ENCODE peak calls at places on chromosome 21, in six cellular contexts. R is CD4-positive, alpha-beta T cell; V is HCT116; K is CD4-positive, CD25-positive, alpha-beta regulatory T cell; J is right lobe of liver; W is RWPE1. B is an unnamed sample.

GRCh38 chr21:34110594-34111202 is 37.3 kb downstream of the MRPS6 start:
- DNase-seq in J (no peak), K (no peak), R (no peak), V (no peak), W (no peak), B (no peak)

GRCh38 chr21:17848228-17848627 is 29.1 kb upstream of the C21orf91 start:
- DNase-seq in R (no peak), K (no peak), W (peak), J (no peak), V (no peak), B (peak)

GRCh38 chr21:25343774-25344545 is 263.3 kb downstream of the MRPL39 start:
- DNase-seq in W (no peak), R (no peak), J (no peak), K (no peak), V (no peak), B (no peak)

GRCh38 chr21:45164838-45165237 is 90.5 kb downstream of the ADARB1 start:
- DNase-seq in V (no peak), W (no peak), R (no peak), J (peak), K (no peak), B (no peak)

GRCh38 chr21:45460611-45461368 is 55.8 kb downstream of the COL18A1 start:
- DNase-seq in V (no peak), J (no peak), R (no peak), K (no peak), W (no peak), B (no peak)

GRCh38 chr21:45939521-45940045 is 42.0 kb upstream of the COL6A1 start:
- DNase-seq in J (no peak), V (no peak), W (no peak), R (no peak), K (no peak), B (no peak)

GRCh38 chr21:45432575-45433255 is 27.8 kb downstream of the COL18A1 start:
- DNase-seq in J (no peak), V (no peak), K (no peak), W (no peak), R (no peak), B (no peak)

GRCh38 chr21:31945116-31945515 is 72.3 kb downstream of the HUNK start:
- DNase-seq in K (no peak), J (no peak), R (no peak), W (no peak), V (no peak), B (no peak)

GRCh38 chr21:29102791-29103257 is 27.6 kb upstream of the MAP3K7CL start:
- DNase-seq in J (no peak), R (no peak), V (no peak), W (no peak), K (no peak), B (no peak)

GRCh38 chr21:17387030-17387617 is 125.7 kb upstream of the CXADR start:
- DNase-seq in R (peak), J (no peak), K (peak), V (peak), W (peak), B (no peak)

GRCh38 chr21:45050786-45051489 is 23.4 kb upstream of the ADARB1 start:
- DNase-seq in W (no peak), K (no peak), R (no peak), J (no peak), V (no peak), B (no peak)

GRCh38 chr21:26425576-26425975 is 147.5 kb downstream of the CYYR1 start:
- DNase-seq in V (no peak), R (no peak), J (no peak), K (no peak), W (no peak), B (no peak)

GRCh38 chr21:31354604-31355443 is 10.8 kb upstream of the TIAM1 start:
- DNase-seq in W (peak), R (peak), V (peak), J (no peak), K (peak), B (no peak)

GRCh38 chr21:44441041-44441400 is 14.3 kb upstream of the LRRC3 start:
- DNase-seq in R (no peak), W (no peak), V (no peak), J (no peak), K (no peak), B (no peak)

DNA sequence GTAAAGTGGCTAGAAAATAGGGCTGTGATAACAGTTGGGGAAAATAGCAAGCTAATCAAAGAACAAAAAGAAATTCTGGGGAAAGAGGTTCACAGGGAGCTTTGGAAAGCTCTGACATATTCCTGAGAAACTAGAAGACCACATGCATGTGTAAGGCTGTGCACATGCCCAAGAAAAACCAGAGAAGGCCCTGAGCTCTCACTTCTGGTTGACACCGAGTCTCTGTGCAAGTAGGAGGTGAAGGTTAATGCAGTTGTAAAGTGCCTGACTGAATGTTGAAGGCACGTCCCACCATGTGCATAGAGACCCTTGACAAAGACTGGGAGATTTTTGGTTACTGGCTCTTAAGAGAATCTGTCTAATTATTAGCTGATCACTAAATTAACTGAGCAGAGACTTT is 261.0 kb downstream of the DYRK1A start:
- DNase-seq in J (no peak), V (no peak), R (no peak), W (no peak), K (no peak), B (no peak)
- H3K27ac ChIP-seq in J (no peak), V (no peak), R (no peak), W (no peak), K (no peak), B (no peak)

DNA sequence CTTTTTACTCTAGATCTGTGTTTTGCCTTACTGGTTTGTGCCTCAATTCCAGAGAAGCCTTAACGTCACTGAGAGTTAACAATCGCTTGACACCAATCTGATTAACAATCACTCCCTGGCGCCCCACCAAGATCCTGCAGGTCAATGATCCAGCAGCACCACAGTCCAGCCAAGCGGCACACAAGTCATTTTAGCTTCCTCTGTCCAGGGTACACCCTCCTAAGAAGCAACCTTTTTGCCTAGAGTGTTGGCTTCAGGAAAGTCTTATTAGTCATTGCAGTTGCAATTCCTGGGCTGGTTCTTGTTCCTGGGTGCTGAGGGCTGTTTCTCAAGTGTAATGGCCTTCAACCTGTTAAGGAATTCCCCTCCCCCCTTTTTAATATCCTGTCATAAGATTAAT is 323.0 kb upstream of the USP25 start:
- DNase-seq in V (no peak), K (no peak), W (no peak), R (no peak), J (peak), B (no peak)
- H3K27ac ChIP-seq in V (no peak), K (no peak), W (no peak), R (no peak), J (no peak), B (no peak)

DNA sequence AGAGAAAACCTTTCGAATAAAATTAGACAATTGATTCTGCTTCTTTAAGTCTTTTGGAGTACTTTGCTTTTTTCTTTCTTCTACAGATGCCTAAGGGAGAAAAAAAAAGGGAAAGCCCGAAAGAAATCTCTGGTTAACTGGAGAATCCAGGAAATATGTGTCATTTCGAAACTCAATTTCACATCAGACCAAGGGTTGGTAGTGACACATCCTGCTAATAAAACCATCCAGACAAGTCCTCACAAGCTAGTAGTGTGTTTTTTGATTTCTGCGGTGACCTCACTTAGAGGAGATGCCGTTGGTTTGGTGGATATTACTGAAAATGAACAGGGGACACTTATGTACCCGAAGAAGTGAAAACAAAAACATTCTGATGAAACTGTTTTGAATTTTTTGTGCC is 726.5 kb upstream of the ADAMTS5 start:
- DNase-seq in K (no peak), J (no peak), V (no peak), R (no peak), W (peak), B (no peak)
- H3K27ac ChIP-seq in K (no peak), J (no peak), V (no peak), R (no peak), W (no peak), B (no peak)

GRCh38 chr21:42545317-42545716 is 31.7 kb downstream of the SLC37A1 start:
- DNase-seq in J (no peak), K (no peak), W (no peak), R (no peak), V (no peak), B (no peak)

GRCh38 chr21:42543106-42543847 is 29.6 kb downstream of the SLC37A1 start:
- DNase-seq in W (no peak), V (no peak), R (no peak), K (no peak), J (no peak), B (no peak)

GRCh38 chr21:42546433-42546832 is 32.8 kb downstream of the SLC37A1 start:
- DNase-seq in R (no peak), J (no peak), V (no peak), W (no peak), K (no peak), B (no peak)

GRCh38 chr21:42545745-42546144 is 32.1 kb downstream of the SLC37A1 start:
- DNase-seq in V (no peak), K (no peak), J (no peak), W (no peak), R (no peak), B (no peak)

GRCh38 chr21:42544544-42544943 is 30.9 kb downstream of the SLC37A1 start:
- DNase-seq in R (no peak), J (no peak), W (no peak), V (no peak), K (no peak), B (no peak)
- H3K27ac ChIP-seq in R (no peak), J (no peak), W (no peak), V (no peak), K (no peak), B (no peak)

DNA sequence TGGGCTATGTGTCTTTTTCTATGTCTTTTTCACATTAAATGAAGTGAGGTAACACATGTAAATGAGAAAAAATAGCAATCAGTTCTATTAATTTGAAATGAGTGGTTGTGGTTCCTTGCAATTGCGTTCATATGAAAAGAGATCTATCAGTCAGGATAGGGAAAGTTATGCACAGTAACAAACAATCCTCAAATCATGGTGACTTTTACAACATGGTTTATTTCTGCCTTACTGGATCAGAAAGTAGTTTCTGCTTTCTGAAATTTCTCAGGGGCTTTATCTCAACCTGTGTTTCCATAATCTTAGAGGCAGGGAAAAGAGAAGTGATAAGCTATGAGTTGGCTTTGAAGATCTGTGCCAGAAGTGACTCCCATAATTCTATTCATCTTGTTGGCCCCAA is 39.0 kb downstream of the DOP1B start:
- DNase-seq in R (no peak), V (no peak), W (no peak), J (no peak), K (no peak), B (no peak)
- H3K27ac ChIP-seq in R (no peak), V (no peak), W (no peak), J (no peak), K (no peak), B (no peak)

GRCh38 chr21:42316891-42317290 is 1.7 kb upstream of the TFF3 start:
- DNase-seq in W (no peak), V (no peak), K (no peak), J (no peak), R (no peak), B (no peak)
- H3K27ac ChIP-seq in W (no peak), V (no peak), K (no peak), J (no peak), R (no peak), B (no peak)

GRCh38 chr21:39452965-39453332 is 1.2 kb downstream of the SH3BGR start:
- DNase-seq in J (no peak), W (no peak), R (no peak), V (no peak), K (no peak), B (no peak)
- H3K27ac ChIP-seq in J (no peak), W (no peak), R (no peak), V (no peak), K (no peak), B (peak)

B was measured in substantia nigra.